ENCODE peak calls at places on chromosomes 1 and 21, in six cellular contexts. One of them, this sample, is unnamed.

GRCh38 chr1:34786521-34787325 is 5.7 kb downstream of the GJB3 start:
- DNase-seq in K562: peak
- DNase-seq in HCT116: no peak
- DNase-seq in spleen: no peak
- DNase-seq in breast epithelium: peak
- DNase-seq in SK-N-SH: peak
- DNase-seq in this sample: peak

GRCh38 chr21:31194510-31195293 is 149.4 kb downstream of the TIAM1 start:
- DNase-seq in spleen: no peak
- DNase-seq in K562: no peak
- DNase-seq in HCT116: no peak
- DNase-seq in SK-N-SH: no peak
- DNase-seq in breast epithelium: no peak
- DNase-seq in this sample: no peak

GRCh38 chr1:103779932-103780331 is 30.2 kb downstream of the AMY1C start:
- DNase-seq in breast epithelium: no peak
- DNase-seq in K562: no peak
- DNase-seq in spleen: no peak
- DNase-seq in SK-N-SH: no peak
- DNase-seq in HCT116: no peak
- DNase-seq in this sample: no peak

GRCh38 chr1:40313329-40313957 is 3.6 kb downstream of the COL9A2 start:
- DNase-seq in HCT116: no peak
- DNase-seq in K562: no peak
- DNase-seq in breast epithelium: no peak
- DNase-seq in SK-N-SH: no peak
- DNase-seq in spleen: peak
- DNase-seq in this sample: no peak

GRCh38 chr1:20376880-20377494 is 86.3 kb downstream of the VWA5B1 start:
- DNase-seq in spleen: peak
- DNase-seq in HCT116: peak
- DNase-seq in breast epithelium: no peak
- DNase-seq in SK-N-SH: peak
- DNase-seq in K562: peak
- DNase-seq in this sample: peak

GRCh38 chr21:46171996-46172862 is 12.0 kb downstream of the SPATC1L start:
- DNase-seq in K562: no peak
- DNase-seq in HCT116: no peak
- DNase-seq in breast epithelium: no peak
- DNase-seq in SK-N-SH: no peak
- DNase-seq in spleen: no peak
- DNase-seq in this sample: no peak

GRCh38 chr1:205678286-205679111 is 1.8 kb downstream of the SLC45A3 start:
- DNase-seq in K562: peak
- DNase-seq in spleen: no peak
- DNase-seq in SK-N-SH: no peak
- DNase-seq in HCT116: no peak
- DNase-seq in breast epithelium: no peak
- DNase-seq in this sample: no peak

GRCh38 chr1:175434268-175434860 is 241.8 kb upstream of the KIAA0040 start:
- DNase-seq in HCT116: no peak
- DNase-seq in breast epithelium: no peak
- DNase-seq in spleen: no peak
- DNase-seq in SK-N-SH: no peak
- DNase-seq in K562: peak
- DNase-seq in this sample: no peak

GRCh38 chr1:4584471-4584870 is 69.9 kb upstream of the AJAP1 start:
- DNase-seq in HCT116: no peak
- DNase-seq in SK-N-SH: no peak
- DNase-seq in breast epithelium: no peak
- DNase-seq in K562: no peak
- DNase-seq in spleen: no peak
- DNase-seq in this sample: no peak

GRCh38 chr1:19879227-19879626 is 3.0 kb upstream of the OTUD3 start:
- DNase-seq in breast epithelium: no peak
- DNase-seq in HCT116: no peak
- DNase-seq in SK-N-SH: no peak
- DNase-seq in spleen: no peak
- DNase-seq in K562: no peak
- DNase-seq in this sample: no peak

GRCh38 chr21:36059823-36060158 is 535 bp downstream of the SETD4 start:
- DNase-seq in SK-N-SH: peak
- DNase-seq in spleen: no peak
- DNase-seq in HCT116: no peak
- DNase-seq in breast epithelium: no peak
- DNase-seq in K562: peak
- DNase-seq in this sample: peak

GRCh38 chr1:161733526-161733925 is 12.2 kb downstream of the FCRLB start:
- DNase-seq in HCT116: no peak
- DNase-seq in SK-N-SH: no peak
- DNase-seq in K562: no peak
- DNase-seq in spleen: no peak
- DNase-seq in breast epithelium: no peak
- DNase-seq in this sample: no peak

GRCh38 chr1:108482708-108483107 is 32.6 kb downstream of the NBPF6 start:
- DNase-seq in K562: no peak
- DNase-seq in HCT116: no peak
- DNase-seq in SK-N-SH: no peak
- DNase-seq in breast epithelium: no peak
- DNase-seq in spleen: no peak
- DNase-seq in this sample: no peak

GRCh38 chr1:228272831-228273571 is 65.2 kb downstream of the OBSCN start:
- DNase-seq in spleen: peak
- DNase-seq in K562: no peak
- DNase-seq in breast epithelium: no peak
- DNase-seq in SK-N-SH: no peak
- DNase-seq in HCT116: no peak
- DNase-seq in this sample: no peak

GRCh38 chr1:12009318-12010001 is 9.8 kb upstream of the MIIP start:
- DNase-seq in HCT116: no peak
- DNase-seq in spleen: no peak
- DNase-seq in K562: no peak
- DNase-seq in breast epithelium: no peak
- DNase-seq in SK-N-SH: no peak
- DNase-seq in this sample: no peak

GRCh38 chr1:22045604-22046228 is 6.8 kb upstream of the CDC42 start:
- DNase-seq in K562: no peak
- DNase-seq in HCT116: no peak
- DNase-seq in spleen: peak
- DNase-seq in SK-N-SH: no peak
- DNase-seq in breast epithelium: no peak
- DNase-seq in this sample: no peak

GRCh38 chr1:83583351-83584014 is 415.4 kb downstream of the TTLL7 start:
- DNase-seq in breast epithelium: no peak
- DNase-seq in SK-N-SH: no peak
- DNase-seq in HCT116: no peak
- DNase-seq in K562: no peak
- DNase-seq in spleen: no peak
- DNase-seq in this sample: no peak

GRCh38 chr1:10646347-10646861 is 150.0 kb downstream of the CASZ1 start:
- DNase-seq in K562: peak
- DNase-seq in SK-N-SH: peak
- DNase-seq in breast epithelium: no peak
- DNase-seq in HCT116: peak
- DNase-seq in spleen: no peak
- DNase-seq in this sample: peak

GRCh38 chr1:64848812-64849211 is 103.9 kb downstream of the RAVER2 start:
- DNase-seq in spleen: no peak
- DNase-seq in HCT116: no peak
- DNase-seq in SK-N-SH: no peak
- DNase-seq in K562: no peak
- DNase-seq in breast epithelium: no peak
- DNase-seq in this sample: no peak

GRCh38 chr1:227317541-227318002 is 720 bp downstream of the CDC42BPA start:
- DNase-seq in spleen: no peak
- DNase-seq in breast epithelium: no peak
- DNase-seq in SK-N-SH: peak
- DNase-seq in K562: peak
- DNase-seq in HCT116: no peak
- DNase-seq in this sample: no peak

GRCh38 chr1:222798111-222798510 is 16.7 kb upstream of the DISP1 start:
- DNase-seq in spleen: no peak
- DNase-seq in breast epithelium: no peak
- DNase-seq in SK-N-SH: no peak
- DNase-seq in HCT116: no peak
- DNase-seq in K562: no peak
- DNase-seq in this sample: no peak

GRCh38 chr1:183138301-183138700 is 47.8 kb upstream of the LAMC2 start:
- DNase-seq in spleen: no peak
- DNase-seq in breast epithelium: no peak
- DNase-seq in HCT116: no peak
- DNase-seq in K562: no peak
- DNase-seq in SK-N-SH: no peak
- DNase-seq in this sample: no peak

GRCh38 chr1:6423321-6423999 is 1.1 kb upstream of the ESPN start:
- DNase-seq in spleen: peak
- DNase-seq in SK-N-SH: peak
- DNase-seq in HCT116: peak
- DNase-seq in K562: peak
- DNase-seq in breast epithelium: peak
- DNase-seq in this sample: peak

GRCh38 chr1:25731626-25732370 is 68.2 kb upstream of the SELENON start:
- DNase-seq in spleen: peak
- DNase-seq in breast epithelium: no peak
- DNase-seq in SK-N-SH: no peak
- DNase-seq in HCT116: no peak
- DNase-seq in K562: no peak
- DNase-seq in this sample: no peak

GRCh38 chr1:56255516-56256181 is 323.7 kb downstream of the PLPP3 start:
- DNase-seq in breast epithelium: no peak
- DNase-seq in SK-N-SH: no peak
- DNase-seq in HCT116: no peak
- DNase-seq in spleen: no peak
- DNase-seq in K562: no peak
- DNase-seq in this sample: peak

GRCh38 chr1:86758570-86758969 is 54.2 kb downstream of the SH3GLB1 start:
- DNase-seq in HCT116: no peak
- DNase-seq in SK-N-SH: no peak
- DNase-seq in breast epithelium: no peak
- DNase-seq in K562: no peak
- DNase-seq in spleen: no peak
- DNase-seq in this sample: peak

GRCh38 chr1:3348196-3348865 is 106.1 kb upstream of the ARHGEF16 start:
- DNase-seq in spleen: no peak
- DNase-seq in breast epithelium: no peak
- DNase-seq in K562: no peak
- DNase-seq in HCT116: no peak
- DNase-seq in SK-N-SH: no peak
- DNase-seq in this sample: no peak

GRCh38 chr1:150106331-150106730 is 38.8 kb downstream of the VPS45 start:
- DNase-seq in K562: no peak
- DNase-seq in spleen: no peak
- DNase-seq in SK-N-SH: no peak
- DNase-seq in HCT116: no peak
- DNase-seq in breast epithelium: no peak
- DNase-seq in this sample: no peak

GRCh38 chr1:17673335-17674075 is 81.6 kb upstream of the ACTL8 start:
- DNase-seq in spleen: no peak
- DNase-seq in breast epithelium: no peak
- DNase-seq in K562: no peak
- DNase-seq in HCT116: no peak
- DNase-seq in SK-N-SH: no peak
- DNase-seq in this sample: no peak
- TF ChIP-seq CTCF in spleen: no peak
- TF ChIP-seq CTCF in breast epithelium: no peak
- TF ChIP-seq CTCF in K562: no peak
- TF ChIP-seq CTCF in HCT116: no peak
- TF ChIP-seq CTCF in SK-N-SH: no peak
- TF ChIP-seq CTCF in this sample: no peak

DNA sequence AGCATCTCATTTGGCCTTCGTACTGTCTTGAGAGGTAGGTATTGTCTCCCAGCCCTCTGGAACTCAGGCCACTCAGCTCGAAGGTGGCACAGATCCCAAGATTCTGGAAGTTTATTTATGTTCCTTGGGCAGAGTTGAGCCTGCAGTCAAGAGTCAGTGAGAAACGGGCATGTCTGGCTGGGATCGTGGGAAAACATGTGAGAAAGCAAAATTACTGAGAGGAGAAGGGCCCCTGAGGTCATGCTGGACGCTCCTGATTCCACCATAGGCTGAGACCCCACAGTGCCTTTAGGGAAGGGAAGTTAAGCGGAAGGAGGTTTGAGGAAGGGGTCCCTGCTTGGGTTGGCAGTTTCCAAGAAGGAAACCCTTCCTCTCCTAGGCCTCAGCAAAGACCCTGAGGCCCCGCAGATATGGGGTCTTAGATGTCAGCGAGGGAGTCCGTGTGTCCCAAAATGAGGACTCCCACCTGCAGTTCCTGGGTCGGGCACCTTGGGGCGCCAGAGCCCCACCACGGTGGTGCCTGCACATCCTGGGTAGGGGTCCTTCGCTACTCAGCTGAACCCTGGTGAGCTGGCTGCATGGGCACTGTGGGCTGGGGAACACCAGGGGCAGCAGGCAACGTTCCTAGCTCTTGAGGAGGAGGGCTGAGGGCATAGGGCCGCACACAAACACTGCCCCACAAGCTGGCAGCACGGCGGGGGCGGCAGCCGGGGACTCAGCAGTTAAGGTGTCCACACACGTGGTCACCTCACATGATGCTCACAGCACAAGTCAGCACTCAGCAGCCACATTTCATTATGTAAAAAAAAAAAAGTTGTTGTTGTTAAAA is 12.3 kb upstream of the SEMA4A start:
- DNase-seq in breast epithelium: no peak
- DNase-seq in SK-N-SH: peak
- DNase-seq in spleen: no peak
- DNase-seq in HCT116: no peak
- DNase-seq in K562: peak
- DNase-seq in this sample: no peak
- TF ChIP-seq POLR2AphosphoS5 in breast epithelium: no peak
- TF ChIP-seq POLR2AphosphoS5 in SK-N-SH: no peak
- TF ChIP-seq POLR2AphosphoS5 in spleen: peak
- TF ChIP-seq POLR2AphosphoS5 in HCT116: peak
- TF ChIP-seq POLR2AphosphoS5 in K562: no peak
- TF ChIP-seq POLR2AphosphoS5 in this sample: peak

DNA sequence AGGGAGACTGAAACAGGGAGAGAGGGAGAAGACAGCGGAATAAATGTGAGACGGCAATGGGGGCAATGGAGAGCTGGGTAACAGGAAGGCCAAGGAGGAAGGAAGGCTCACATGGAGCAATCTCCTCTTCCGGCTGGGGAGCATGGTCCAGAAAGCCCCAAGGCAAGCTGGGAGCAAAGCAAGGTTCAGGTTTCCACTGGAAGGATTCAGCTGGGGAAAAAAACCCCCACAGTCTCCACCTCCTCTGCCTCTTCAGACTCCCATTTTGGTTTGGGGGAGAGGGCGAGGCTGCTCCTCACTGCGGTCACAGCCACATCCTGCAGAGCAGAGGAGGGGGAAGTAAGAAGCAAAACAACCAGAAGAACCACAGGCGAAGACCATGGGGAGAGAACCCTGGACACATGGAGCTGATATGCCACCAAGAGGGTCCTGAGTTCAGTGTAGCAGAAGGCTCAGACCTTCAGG is 650 bp downstream of the TNFAIP8L2 start:
- DNase-seq in HCT116: no peak
- DNase-seq in SK-N-SH: no peak
- DNase-seq in breast epithelium: no peak
- DNase-seq in K562: no peak
- DNase-seq in spleen: peak
- DNase-seq in this sample: no peak
- H3K27ac ChIP-seq in HCT116: no peak
- H3K27ac ChIP-seq in SK-N-SH: no peak
- H3K27ac ChIP-seq in breast epithelium: no peak
- H3K27ac ChIP-seq in K562: peak
- H3K27ac ChIP-seq in spleen: peak
- H3K27ac ChIP-seq in this sample: peak

GRCh38 chr1:62070384-62071011 is 124.2 kb upstream of the L1TD1 start:
- DNase-seq in spleen: no peak
- DNase-seq in breast epithelium: no peak
- DNase-seq in HCT116: no peak
- DNase-seq in SK-N-SH: peak
- DNase-seq in K562: peak
- DNase-seq in this sample: no peak
- TF ChIP-seq CTCF in spleen: no peak
- TF ChIP-seq CTCF in breast epithelium: no peak
- TF ChIP-seq CTCF in HCT116: peak
- TF ChIP-seq CTCF in SK-N-SH: peak
- TF ChIP-seq CTCF in K562: peak
- TF ChIP-seq CTCF in this sample: no peak

This sample was measured in stomach.